ENCODE peak calls at places on chromosome 2, in nine cellular contexts. One of them, this sample, is unnamed.

GRCh38 chr2:70746076-70746475 is 21.9 kb downstream of the ADD2 start:
- DNase-seq in endothelial cell: no peak
- DNase-seq in mucosa of descending colon: no peak
- DNase-seq in CD8-positive, alpha-beta T cell: no peak
- DNase-seq in NB4: no peak
- DNase-seq in left ventricle myocardium inferior: no peak
- DNase-seq in choroid plexus epithelial cell: no peak
- DNase-seq in Peyer's patch: no peak
- DNase-seq in astrocyte of the spinal cord: no peak
- DNase-seq in this sample: no peak

GRCh38 chr2:45729753-45730512 is 78.5 kb downstream of the PRKCE start:
- DNase-seq in mucosa of descending colon: no peak
- DNase-seq in NB4: peak; percentile 78
- DNase-seq in CD8-positive, alpha-beta T cell: no peak
- DNase-seq in endothelial cell: no peak
- DNase-seq in choroid plexus epithelial cell: peak; percentile 41
- DNase-seq in Peyer's patch: peak; percentile 73
- DNase-seq in left ventricle myocardium inferior: no peak
- DNase-seq in astrocyte of the spinal cord: no peak
- DNase-seq in this sample: peak; percentile 36

GRCh38 chr2:239216614-239217273 is 184.1 kb downstream of the HDAC4 start:
- DNase-seq in endothelial cell: no peak
- DNase-seq in CD8-positive, alpha-beta T cell: no peak
- DNase-seq in mucosa of descending colon: no peak
- DNase-seq in choroid plexus epithelial cell: no peak
- DNase-seq in left ventricle myocardium inferior: no peak
- DNase-seq in Peyer's patch: no peak
- DNase-seq in astrocyte of the spinal cord: no peak
- DNase-seq in NB4: peak; percentile 54
- DNase-seq in this sample: no peak

GRCh38 chr2:10006248-10007147 is 36.9 kb upstream of the KLF11 start:
- DNase-seq in CD8-positive, alpha-beta T cell: no peak
- DNase-seq in left ventricle myocardium inferior: peak; percentile 65
- DNase-seq in NB4: peak; percentile 50
- DNase-seq in astrocyte of the spinal cord: no peak
- DNase-seq in Peyer's patch: peak; percentile 44
- DNase-seq in endothelial cell: no peak
- DNase-seq in mucosa of descending colon: peak; percentile 47
- DNase-seq in choroid plexus epithelial cell: no peak
- DNase-seq in this sample: no peak

GRCh38 chr2:204692790-204693189 is 147.5 kb downstream of the PARD3B start:
- DNase-seq in NB4: no peak
- DNase-seq in left ventricle myocardium inferior: no peak
- DNase-seq in mucosa of descending colon: no peak
- DNase-seq in choroid plexus epithelial cell: no peak
- DNase-seq in Peyer's patch: no peak
- DNase-seq in astrocyte of the spinal cord: no peak
- DNase-seq in CD8-positive, alpha-beta T cell: no peak
- DNase-seq in endothelial cell: no peak
- DNase-seq in this sample: no peak

GRCh38 chr2:233977296-233977837 is 60.2 kb downstream of the TRPM8 start:
- DNase-seq in endothelial cell: no peak
- DNase-seq in choroid plexus epithelial cell: no peak
- DNase-seq in astrocyte of the spinal cord: no peak
- DNase-seq in mucosa of descending colon: no peak
- DNase-seq in left ventricle myocardium inferior: no peak
- DNase-seq in CD8-positive, alpha-beta T cell: no peak
- DNase-seq in Peyer's patch: no peak
- DNase-seq in NB4: no peak
- DNase-seq in this sample: no peak

GRCh38 chr2:113225505-113226259 is 51.9 kb downstream of the PSD4 start:
- DNase-seq in mucosa of descending colon: no peak
- DNase-seq in left ventricle myocardium inferior: no peak
- DNase-seq in CD8-positive, alpha-beta T cell: no peak
- DNase-seq in NB4: no peak
- DNase-seq in choroid plexus epithelial cell: peak; percentile 63
- DNase-seq in endothelial cell: no peak
- DNase-seq in astrocyte of the spinal cord: peak; percentile 88
- DNase-seq in Peyer's patch: no peak
- DNase-seq in this sample: no peak

GRCh38 chr2:205058409-205058808 is 513.1 kb downstream of the PARD3B start:
- DNase-seq in NB4: no peak
- DNase-seq in left ventricle myocardium inferior: no peak
- DNase-seq in astrocyte of the spinal cord: no peak
- DNase-seq in Peyer's patch: no peak
- DNase-seq in endothelial cell: no peak
- DNase-seq in CD8-positive, alpha-beta T cell: no peak
- DNase-seq in choroid plexus epithelial cell: no peak
- DNase-seq in mucosa of descending colon: no peak
- DNase-seq in this sample: no peak

GRCh38 chr2:240131941-240132650 is 4.0 kb downstream of the COPS9 start:
- DNase-seq in NB4: no peak
- DNase-seq in Peyer's patch: peak; percentile 37
- DNase-seq in endothelial cell: no peak
- DNase-seq in CD8-positive, alpha-beta T cell: no peak
- DNase-seq in choroid plexus epithelial cell: no peak
- DNase-seq in left ventricle myocardium inferior: no peak
- DNase-seq in mucosa of descending colon: no peak
- DNase-seq in astrocyte of the spinal cord: no peak
- DNase-seq in this sample: no peak

GRCh38 chr2:107511970-107512789 is 314.5 kb upstream of the RGPD4 start:
- DNase-seq in astrocyte of the spinal cord: no peak
- DNase-seq in mucosa of descending colon: no peak
- DNase-seq in NB4: no peak
- DNase-seq in endothelial cell: no peak
- DNase-seq in left ventricle myocardium inferior: no peak
- DNase-seq in choroid plexus epithelial cell: no peak
- DNase-seq in CD8-positive, alpha-beta T cell: no peak
- DNase-seq in Peyer's patch: no peak
- DNase-seq in this sample: no peak

GRCh38 chr2:155145758-155146229 is 447.3 kb downstream of the KCNJ3 start:
- DNase-seq in choroid plexus epithelial cell: no peak
- DNase-seq in CD8-positive, alpha-beta T cell: no peak
- DNase-seq in left ventricle myocardium inferior: no peak
- DNase-seq in mucosa of descending colon: no peak
- DNase-seq in Peyer's patch: no peak
- DNase-seq in NB4: no peak
- DNase-seq in endothelial cell: no peak
- DNase-seq in astrocyte of the spinal cord: no peak
- DNase-seq in this sample: no peak

GRCh38 chr2:9897331-9897737 is 54.1 kb downstream of the TAF1B start:
- DNase-seq in Peyer's patch: peak; percentile 79
- DNase-seq in NB4: peak; percentile 38
- DNase-seq in left ventricle myocardium inferior: peak; percentile 41
- DNase-seq in CD8-positive, alpha-beta T cell: no peak
- DNase-seq in mucosa of descending colon: no peak
- DNase-seq in choroid plexus epithelial cell: peak; percentile 97
- DNase-seq in endothelial cell: no peak
- DNase-seq in astrocyte of the spinal cord: peak; percentile 95
- DNase-seq in this sample: no peak

GRCh38 chr2:121293450-121294325 is 8.7 kb upstream of the TFCP2L1 start:
- DNase-seq in CD8-positive, alpha-beta T cell: no peak
- DNase-seq in mucosa of descending colon: peak; percentile 84
- DNase-seq in astrocyte of the spinal cord: no peak
- DNase-seq in left ventricle myocardium inferior: peak; percentile 35
- DNase-seq in NB4: no peak
- DNase-seq in choroid plexus epithelial cell: no peak
- DNase-seq in Peyer's patch: peak; percentile 89
- DNase-seq in endothelial cell: no peak
- DNase-seq in this sample: no peak

GRCh38 chr2:168962636-168963035 is 61.5 kb downstream of the G6PC2 start:
- DNase-seq in astrocyte of the spinal cord: peak; percentile 20
- DNase-seq in choroid plexus epithelial cell: peak; percentile 15
- DNase-seq in Peyer's patch: no peak
- DNase-seq in CD8-positive, alpha-beta T cell: no peak
- DNase-seq in endothelial cell: no peak
- DNase-seq in mucosa of descending colon: no peak
- DNase-seq in left ventricle myocardium inferior: no peak
- DNase-seq in NB4: no peak
- DNase-seq in this sample: no peak

GRCh38 chr2:168956392-168956791 is 55.3 kb downstream of the G6PC2 start:
- DNase-seq in choroid plexus epithelial cell: no peak
- DNase-seq in left ventricle myocardium inferior: no peak
- DNase-seq in Peyer's patch: no peak
- DNase-seq in NB4: no peak
- DNase-seq in endothelial cell: no peak
- DNase-seq in CD8-positive, alpha-beta T cell: no peak
- DNase-seq in mucosa of descending colon: no peak
- DNase-seq in astrocyte of the spinal cord: no peak
- DNase-seq in this sample: no peak

GRCh38 chr2:168964251-168964807 is 63.2 kb downstream of the G6PC2 start:
- DNase-seq in astrocyte of the spinal cord: peak; percentile 21
- DNase-seq in CD8-positive, alpha-beta T cell: no peak
- DNase-seq in choroid plexus epithelial cell: no peak
- DNase-seq in left ventricle myocardium inferior: no peak
- DNase-seq in NB4: no peak
- DNase-seq in Peyer's patch: no peak
- DNase-seq in mucosa of descending colon: no peak
- DNase-seq in endothelial cell: no peak
- DNase-seq in this sample: no peak

GRCh38 chr2:168961450-168962229 is 60.5 kb downstream of the G6PC2 start:
- DNase-seq in choroid plexus epithelial cell: peak; percentile 92
- DNase-seq in left ventricle myocardium inferior: no peak
- DNase-seq in mucosa of descending colon: no peak
- DNase-seq in astrocyte of the spinal cord: peak; percentile 81
- DNase-seq in NB4: peak; percentile 90
- DNase-seq in endothelial cell: peak; percentile 55
- DNase-seq in CD8-positive, alpha-beta T cell: peak; percentile 42
- DNase-seq in Peyer's patch: peak; percentile 73
- DNase-seq in this sample: no peak
- TF ChIP-seq CTCF in choroid plexus epithelial cell: peak; percentile 83
- TF ChIP-seq CTCF in left ventricle myocardium inferior: peak; percentile 86
- TF ChIP-seq CTCF in mucosa of descending colon: peak; percentile 67
- TF ChIP-seq CTCF in astrocyte of the spinal cord: peak; percentile 76
- TF ChIP-seq CTCF in NB4: peak; percentile 80
- TF ChIP-seq CTCF in endothelial cell: peak; percentile 96
- TF ChIP-seq CTCF in CD8-positive, alpha-beta T cell: peak; percentile 91
- TF ChIP-seq CTCF in Peyer's patch: peak; percentile 93
- TF ChIP-seq CTCF in this sample: no peak

GRCh38 chr2:1082456-1083205 is 132.0 kb downstream of the SNTG2 start:
- DNase-seq in CD8-positive, alpha-beta T cell: no peak
- DNase-seq in left ventricle myocardium inferior: no peak
- DNase-seq in Peyer's patch: no peak
- DNase-seq in mucosa of descending colon: no peak
- DNase-seq in NB4: peak; percentile 9
- DNase-seq in astrocyte of the spinal cord: no peak
- DNase-seq in endothelial cell: peak; percentile 34
- DNase-seq in choroid plexus epithelial cell: no peak
- DNase-seq in this sample: no peak

GRCh38 chr2:1088941-1089340 is 138.3 kb downstream of the SNTG2 start:
- DNase-seq in astrocyte of the spinal cord: no peak
- DNase-seq in mucosa of descending colon: no peak
- DNase-seq in CD8-positive, alpha-beta T cell: no peak
- DNase-seq in choroid plexus epithelial cell: no peak
- DNase-seq in endothelial cell: no peak
- DNase-seq in left ventricle myocardium inferior: no peak
- DNase-seq in NB4: no peak
- DNase-seq in Peyer's patch: no peak
- DNase-seq in this sample: no peak

GRCh38 chr2:1091895-1092585 is 141.4 kb downstream of the SNTG2 start:
- DNase-seq in choroid plexus epithelial cell: no peak
- DNase-seq in Peyer's patch: no peak
- DNase-seq in CD8-positive, alpha-beta T cell: no peak
- DNase-seq in endothelial cell: no peak
- DNase-seq in NB4: no peak
- DNase-seq in mucosa of descending colon: no peak
- DNase-seq in astrocyte of the spinal cord: no peak
- DNase-seq in left ventricle myocardium inferior: no peak
- DNase-seq in this sample: no peak

GRCh38 chr2:1088192-1088860 is 137.7 kb downstream of the SNTG2 start:
- DNase-seq in astrocyte of the spinal cord: no peak
- DNase-seq in NB4: no peak
- DNase-seq in endothelial cell: no peak
- DNase-seq in CD8-positive, alpha-beta T cell: no peak
- DNase-seq in left ventricle myocardium inferior: no peak
- DNase-seq in Peyer's patch: no peak
- DNase-seq in mucosa of descending colon: no peak
- DNase-seq in choroid plexus epithelial cell: no peak
- DNase-seq in this sample: no peak
- TF ChIP-seq CTCF in astrocyte of the spinal cord: no peak
- TF ChIP-seq CTCF in NB4: no peak
- TF ChIP-seq CTCF in endothelial cell: no peak
- TF ChIP-seq CTCF in CD8-positive, alpha-beta T cell: no peak
- TF ChIP-seq CTCF in left ventricle myocardium inferior: no peak
- TF ChIP-seq CTCF in Peyer's patch: no peak
- TF ChIP-seq CTCF in mucosa of descending colon: no peak
- TF ChIP-seq CTCF in choroid plexus epithelial cell: no peak
- TF ChIP-seq CTCF in this sample: no peak

DNA sequence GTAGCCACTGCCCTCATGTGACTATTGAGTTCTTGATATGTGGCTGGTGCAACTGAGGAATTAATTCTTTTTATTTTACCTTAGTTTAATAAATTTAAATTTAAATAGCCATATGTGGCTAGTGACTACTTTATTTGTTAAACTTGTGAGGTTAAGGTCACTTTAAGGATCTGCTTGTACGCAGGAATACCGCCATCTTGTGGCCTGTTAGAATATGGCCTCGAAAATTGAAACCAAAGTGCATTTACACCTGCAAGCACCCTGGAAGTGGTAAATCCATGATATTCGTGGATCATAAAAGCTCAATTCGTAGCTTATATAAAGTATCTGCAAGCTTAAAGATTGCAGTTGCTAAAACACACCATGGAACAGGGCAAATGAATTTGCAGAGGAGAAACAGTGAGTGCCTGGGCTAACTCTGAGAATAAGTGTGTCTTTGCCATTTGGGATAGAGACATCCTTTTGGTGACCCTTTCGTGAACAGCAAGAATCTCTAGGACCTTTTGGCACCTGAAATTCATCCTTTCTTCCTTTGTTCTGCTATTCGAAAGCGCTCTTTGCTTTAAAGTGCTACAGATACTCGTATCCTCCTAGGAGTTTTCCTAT is 59.9 kb upstream of the REG3A start:
- DNase-seq in mucosa of descending colon: no peak
- DNase-seq in NB4: peak; percentile 70
- DNase-seq in astrocyte of the spinal cord: peak; percentile 29
- DNase-seq in choroid plexus epithelial cell: peak; percentile 56
- DNase-seq in Peyer's patch: peak; percentile 80
- DNase-seq in CD8-positive, alpha-beta T cell: no peak
- DNase-seq in endothelial cell: peak; percentile 49
- DNase-seq in left ventricle myocardium inferior: no peak
- DNase-seq in this sample: no peak
- TF ChIP-seq CTCF in mucosa of descending colon: peak; percentile 46
- TF ChIP-seq CTCF in NB4: peak; percentile 79
- TF ChIP-seq CTCF in astrocyte of the spinal cord: peak; percentile 57
- TF ChIP-seq CTCF in choroid plexus epithelial cell: peak; percentile 58
- TF ChIP-seq CTCF in Peyer's patch: peak; percentile 82
- TF ChIP-seq CTCF in CD8-positive, alpha-beta T cell: peak; percentile 14
- TF ChIP-seq CTCF in endothelial cell: peak; percentile 87
- TF ChIP-seq CTCF in left ventricle myocardium inferior: peak; percentile 73
- TF ChIP-seq CTCF in this sample: peak; percentile 29

GRCh38 chr2:102185347-102185746 is 1.5 kb upstream of the IL1RL2 start:
- DNase-seq in Peyer's patch: no peak
- DNase-seq in NB4: peak; percentile 11
- DNase-seq in endothelial cell: peak; percentile 26
- DNase-seq in astrocyte of the spinal cord: no peak
- DNase-seq in mucosa of descending colon: no peak
- DNase-seq in choroid plexus epithelial cell: peak; percentile 56
- DNase-seq in left ventricle myocardium inferior: no peak
- DNase-seq in CD8-positive, alpha-beta T cell: no peak
- DNase-seq in this sample: no peak
- TF ChIP-seq CTCF in Peyer's patch: no peak
- TF ChIP-seq CTCF in NB4: peak; percentile 40
- TF ChIP-seq CTCF in endothelial cell: peak; percentile 66
- TF ChIP-seq CTCF in astrocyte of the spinal cord: peak; percentile 63
- TF ChIP-seq CTCF in mucosa of descending colon: peak; percentile 32
- TF ChIP-seq CTCF in choroid plexus epithelial cell: peak; percentile 83
- TF ChIP-seq CTCF in left ventricle myocardium inferior: peak; percentile 63
- TF ChIP-seq CTCF in CD8-positive, alpha-beta T cell: no peak
- TF ChIP-seq CTCF in this sample: no peak